ENCODE peak calls at places on chromosomes 4 and X, in five cellular contexts. E is T follicular helper cell; C is GM12865; N is memory B cell; H is CD4-positive, alpha-beta T cell. J is an unnamed sample.

GRCh38 chr4:101334963-101335572 is 12.3 kb downstream of the PPP3CA start:
- DNase-seq in E (no peak), C (peak), N (no peak), H (no peak), J (no peak)

GRCh38 chr4:2417765-2418651 is at the start of gene ZFYVE28:
- DNase-seq in E (no peak), C (no peak), N (peak), H (no peak), J (peak)

GRCh38 chr4:73661646-73662119 is 41.4 kb upstream of the RASSF6 start:
- DNase-seq in E (no peak), C (no peak), N (no peak), H (no peak), J (peak)

GRCh38 chrX:633655-634305 is 3.2 kb downstream of the SHOX start:
- DNase-seq in E (no peak), C (no peak), N (no peak), H (no peak), J (no peak)

GRCh38 chr4:169295822-169296221 is 25.1 kb upstream of the SH3RF1 start:
- DNase-seq in E (no peak), C (peak), N (no peak), H (no peak), J (no peak)

GRCh38 chr4:51965862-51966261 is 54.3 kb downstream of the LRRC66 start:
- DNase-seq in E (no peak), C (no peak), N (no peak), H (no peak), J (no peak)

GRCh38 chrX:34918856-34919255 is 23.7 kb upstream of the FAM47B start:
- DNase-seq in E (no peak), C (no peak), N (no peak), H (no peak), J (peak)

GRCh38 chrX:123869488-123869887 is 9.6 kb downstream of the XIAP start:
- DNase-seq in E (no peak), C (no peak), N (no peak), H (no peak), J (no peak)

GRCh38 chrX:13520441-13520840 is 49.0 kb upstream of the EGFL6 start:
- DNase-seq in E (no peak), C (no peak), N (no peak), H (no peak), J (no peak)

GRCh38 chr4:12636191-12636590 is 847.9 kb downstream of the RAB28 start:
- DNase-seq in E (no peak), C (no peak), N (no peak), H (no peak), J (no peak)

GRCh38 chr4:52837716-52838558 is 24.2 kb upstream of the RASL11B start:
- DNase-seq in E (no peak), C (no peak), N (no peak), H (no peak), J (peak)

GRCh38 chr4:76127754-76128153 is 20.4 kb downstream of the NUP54 start:
- DNase-seq in E (no peak), C (no peak), N (no peak), H (no peak), J (no peak)

GRCh38 chr4:92234393-92235176 is 69.2 kb upstream of the GRID2 start:
- DNase-seq in E (no peak), C (no peak), N (no peak), H (no peak), J (peak)

GRCh38 chr4:83629945-83630684 is 94.2 kb downstream of the GPAT3 start:
- DNase-seq in E (no peak), C (no peak), N (no peak), H (no peak), J (peak)

GRCh38 chrX:11665144-11666040 is at the start of gene ARHGAP6:
- DNase-seq in E (no peak), C (peak), N (no peak), H (no peak), J (no peak)

GRCh38 chrX:151019837-151020236 is 36.7 kb downstream of the HMGB3 start:
- DNase-seq in E (no peak), C (no peak), N (no peak), H (no peak), J (no peak)

GRCh38 chr4:97300561-97300960 is 842.7 kb downstream of the STPG2 start:
- DNase-seq in E (no peak), C (no peak), N (no peak), H (no peak), J (no peak)

GRCh38 chrX:154371771-154372300 is 2.6 kb downstream of the FLNA start:
- DNase-seq in E (no peak), C (no peak), N (no peak), H (no peak), J (no peak)

GRCh38 chrX:123993326-123993725 is 31.8 kb downstream of the STAG2 start:
- DNase-seq in E (no peak), C (no peak), N (no peak), H (no peak), J (peak)

GRCh38 chr4:19880205-19880604 is 371.5 kb upstream of the SLIT2 start:
- DNase-seq in E (no peak), C (no peak), N (no peak), H (no peak), J (no peak)

GRCh38 chrX:26848511-26848910 is 614.6 kb downstream of the PPP4R3C start:
- DNase-seq in E (no peak), C (no peak), N (no peak), H (no peak), J (no peak)

GRCh38 chrX:104419926-104420325 is 146.1 kb upstream of the IL1RAPL2 start:
- DNase-seq in E (no peak), C (no peak), N (no peak), H (no peak), J (no peak)

GRCh38 chr4:84877051-84877833 is 89.2 kb downstream of the WDFY3 start:
- DNase-seq in E (no peak), C (no peak), N (no peak), H (no peak), J (no peak)

GRCh38 chr4:139973015-139973414 is 181.0 kb downstream of the MAML3 start:
- DNase-seq in E (no peak), C (no peak), N (no peak), H (no peak), J (no peak)

GRCh38 chrX:115350696-115351408 is 61.3 kb downstream of the LUZP4 start:
- DNase-seq in E (no peak), C (no peak), N (no peak), H (no peak), J (no peak)